ENCODE peak calls at places on chromosomes 13 and 19, in nine cellular contexts. Z is stomach, A is GM12891, V is GM23248, L is glutamatergic neuron, J is GM13976, X is nucleus accumbens, M is GM20000, H is renal cortical epithelial cell. K is an unnamed sample.

GRCh38 chr19:58123354-58123753 is 25.3 kb upstream of the ZSCAN18 start:
- DNase-seq in V (no peak), X (no peak), M (no peak), Z (no peak), H (no peak), J (no peak), L (no peak), A (no peak), K (no peak)

GRCh38 chr13:102770435-102770834 is 3.2 kb downstream of the TEX30 start:
- DNase-seq in H (peak), L (no peak), M (no peak), Z (no peak), X (no peak), J (no peak), V (no peak), A (no peak), K (no peak)

GRCh38 chr13:25044071-25044470 is 51.9 kb upstream of the PABPC3 start:
- DNase-seq in V (no peak), M (no peak), J (no peak), H (no peak), X (no peak), A (no peak), Z (no peak), L (no peak), K (no peak)

GRCh38 chr13:112953591-112954487 is 15.2 kb upstream of the MCF2L start:
- DNase-seq in H (no peak), Z (peak), L (no peak), X (no peak), V (no peak), J (no peak), M (no peak), A (no peak), K (no peak)

GRCh38 chr19:44748426-44749254 is at the start of gene BCL3:
- DNase-seq in V (peak), H (no peak), M (peak), L (peak), X (no peak), A (peak), Z (peak), J (peak), K (peak)

GRCh38 chr19:42199440-42200115 is 17.9 kb downstream of the DEDD2 start:
- DNase-seq in A (peak), H (no peak), M (peak), J (peak), L (no peak), X (no peak), V (no peak), Z (peak), K (no peak)

GRCh38 chr19:14412436-14413071 is 6.6 kb downstream of the DDX39A start:
- DNase-seq in M (no peak), L (no peak), H (no peak), A (no peak), V (no peak), Z (no peak), J (no peak), X (no peak), K (no peak)

GRCh38 chr19:20365146-20365545 is 198.1 kb downstream of the ZNF486 start:
- DNase-seq in Z (no peak), V (no peak), M (no peak), X (no peak), J (no peak), A (no peak), H (no peak), L (no peak), K (no peak)

GRCh38 chr19:28504139-28504538 is 708.8 kb downstream of the UQCRFS1 start:
- DNase-seq in L (no peak), X (no peak), H (peak), Z (no peak), A (no peak), M (no peak), J (no peak), V (no peak), K (no peak)

GRCh38 chr19:45498411-45499195 is at the start of gene PPM1N:
- DNase-seq in Z (no peak), A (no peak), J (peak), V (peak), X (no peak), M (peak), H (no peak), L (peak), K (peak)

GRCh38 chr13:91904597-91904996 is 506.2 kb downstream of the GPC5 start:
- DNase-seq in V (no peak), L (no peak), H (peak), M (no peak), J (no peak), Z (no peak), A (no peak), X (no peak), K (no peak)

GRCh38 chr13:51816604-51817254 is 12.8 kb upstream of the DHRS12 start:
- DNase-seq in H (no peak), M (no peak), V (no peak), Z (no peak), X (no peak), A (no peak), J (no peak), L (no peak), K (no peak)

GRCh38 chr19:57633832-57634131 is 814 bp downstream of the ZNF211 start:
- DNase-seq in M (no peak), H (no peak), A (no peak), X (no peak), L (no peak), J (no peak), V (no peak), Z (no peak), K (no peak)

GRCh38 chr13:71829542-71829941 is 37.5 kb downstream of the DACH1 start:
- DNase-seq in L (no peak), X (no peak), A (no peak), V (no peak), Z (no peak), H (no peak), J (no peak), M (no peak), K (no peak)

GRCh38 chr19:55406869-55407624 is 541 bp downstream of the UBE2S start:
- DNase-seq in L (peak), X (no peak), M (peak), H (no peak), A (no peak), Z (peak), J (peak), V (peak), K (peak)

GRCh38 chr19:1045247-1045603 is 5.3 kb downstream of the ABCA7 start:
- DNase-seq in M (peak), Z (peak), H (no peak), L (no peak), X (no peak), A (peak), J (peak), V (peak), K (no peak)

GRCh38 chr13:106275441-106276032 is 259.9 kb downstream of the EFNB2 start:
- DNase-seq in X (no peak), H (no peak), J (no peak), M (no peak), Z (no peak), L (no peak), A (no peak), V (no peak), K (no peak)

GRCh38 chr19:4759388-4760284 is 31.9 kb upstream of the FEM1A start:
- DNase-seq in A (peak), L (peak), H (peak), Z (peak), X (peak), J (peak), V (peak), M (peak), K (peak)

GRCh38 chr19:41575998-41576397 is at the start of gene CEACAM21:
- DNase-seq in V (no peak), L (no peak), X (no peak), Z (peak), H (no peak), A (peak), M (peak), J (peak), K (no peak)

GRCh38 chr13:75468098-75468497 is 13.9 kb downstream of the TBC1D4 start:
- DNase-seq in J (no peak), V (peak), L (no peak), H (peak), Z (no peak), M (no peak), A (no peak), X (no peak), K (no peak)

GRCh38 chr13:30616927-30617314 is 799 bp upstream of the USPL1 start:
- DNase-seq in Z (peak), V (peak), L (no peak), J (peak), H (peak), M (peak), A (no peak), X (peak), K (peak)

GRCh38 chr19:13831560-13832056 is 36.4 kb downstream of the ZSWIM4 start:
- DNase-seq in H (no peak), Z (no peak), J (no peak), M (no peak), A (no peak), L (no peak), V (peak), X (no peak), K (no peak)

GRCh38 chr13:45826741-45827140 is 24.8 kb downstream of the SIAH3 start:
- DNase-seq in Z (no peak), J (peak), L (no peak), M (no peak), V (no peak), H (no peak), A (no peak), X (no peak), K (no peak)

GRCh38 chr13:66264976-66265375 is 965.2 kb downstream of the PCDH9 start:
- DNase-seq in L (no peak), H (peak), X (no peak), A (no peak), V (no peak), M (no peak), Z (no peak), J (no peak), K (no peak)

GRCh38 chr19:29239220-29239776 is 26.3 kb upstream of the UQCRFS1 start:
- DNase-seq in A (no peak), H (no peak), J (no peak), L (no peak), X (no peak), V (no peak), M (no peak), Z (no peak), K (no peak)

GRCh38 chr19:16887353-16888265 is 1.2 kb upstream of the F2RL3 start:
- DNase-seq in V (no peak), X (no peak), H (no peak), J (no peak), L (no peak), A (no peak), Z (no peak), M (no peak), K (no peak)

GRCh38 chr13:65497265-65497664 is 1732.9 kb downstream of the PCDH9 start:
- DNase-seq in H (peak), V (no peak), A (no peak), L (no peak), X (no peak), Z (no peak), M (no peak), J (no peak), K (peak)

GRCh38 chr13:113029487-113030258 is 60.7 kb downstream of the MCF2L start:
- DNase-seq in X (no peak), H (no peak), Z (peak), M (peak), A (peak), J (peak), V (peak), L (peak), K (peak)

GRCh38 chr13:107866007-107866665 is 349.2 kb downstream of the LIG4 start:
- DNase-seq in Z (no peak), X (peak), V (peak), L (peak), J (peak), A (no peak), M (no peak), H (no peak), K (peak)

GRCh38 chr19:41376241-41376997 is at the start of gene TMEM91:
- DNase-seq in M (no peak), Z (peak), A (no peak), L (peak), H (peak), X (no peak), J (no peak), V (peak), K (peak)

GRCh38 chr13:30362869-30363268 is 55.5 kb upstream of the KATNAL1 start:
- DNase-seq in Z (no peak), A (no peak), J (no peak), H (no peak), L (no peak), X (no peak), V (peak), M (no peak), K (no peak)

GRCh38 chr13:94351292-94352000 is 128.0 kb downstream of the DCT start:
- DNase-seq in X (no peak), A (no peak), Z (no peak), M (no peak), H (peak), V (peak), L (no peak), J (peak), K (peak)

GRCh38 chr13:111610879-111611278 is 290.4 kb downstream of the TEX29 start:
- DNase-seq in M (no peak), A (no peak), Z (no peak), H (no peak), X (no peak), V (no peak), L (no peak), J (no peak), K (no peak)

GRCh38 chr13:32305646-32306045 is 9.5 kb downstream of the ZAR1L start:
- DNase-seq in X (no peak), A (no peak), J (no peak), H (no peak), V (no peak), Z (no peak), L (no peak), M (no peak), K (no peak)

GRCh38 chr13:95099541-95099940 is 201.7 kb downstream of the ABCC4 start:
- DNase-seq in X (no peak), V (no peak), J (no peak), H (peak), M (no peak), Z (peak), A (no peak), L (no peak), K (no peak)

GRCh38 chr19:45800009-45800553 is 7.4 kb upstream of the DMWD start:
- DNase-seq in A (no peak), J (no peak), V (peak), Z (no peak), X (no peak), L (no peak), H (peak), M (no peak), K (no peak)

K was measured in AG08396.